ENCODE peak calls at places on chromosomes 6 and 20, in four cellular contexts. J, D, Z and U are unnamed samples.

GRCh38 chr6:43858161-43859153 is 88.4 kb downstream of the VEGFA start:
- DNase-seq in D (no peak), Z (no peak), J (no peak), U (no peak)

GRCh38 chr6:9563996-9564395 is 850.9 kb downstream of the TFAP2A start:
- DNase-seq in Z (no peak), D (no peak), J (no peak), U (no peak)

GRCh38 chr6:108897371-108897770 is 49.1 kb downstream of the ARMC2 start:
- DNase-seq in D (no peak), J (no peak), Z (no peak), U (no peak)

GRCh38 chr6:134464690-134465411 is 146.9 kb upstream of the SGK1 start:
- DNase-seq in J (no peak), D (no peak), Z (no peak), U (peak; percentile 60)

GRCh38 chr6:28922841-28923317 is 906 bp downstream of the TRIM27 start:
- DNase-seq in Z (no peak), D (no peak), J (no peak), U (peak; percentile 20)

GRCh38 chr20:38221041-38221589 is 39.4 kb downstream of the KIAA1755 start:
- DNase-seq in J (peak; percentile 70), Z (peak; percentile 89), D (no peak), U (peak; percentile 90)

GRCh38 chr20:32467506-32468312 is 109.6 kb downstream of the ASXL1 start:
- DNase-seq in D (no peak), J (no peak), Z (no peak), U (no peak)

GRCh38 chr6:152948150-152948768 is 34.6 kb downstream of the FBXO5 start:
- DNase-seq in D (no peak), J (peak; percentile 54), Z (peak; percentile 42), U (peak; percentile 52)

GRCh38 chr6:1554881-1555569 is 54.7 kb upstream of the FOXC1 start:
- DNase-seq in J (no peak), D (no peak), Z (no peak), U (no peak)

GRCh38 chr6:125124250-125124777 is 29.3 kb upstream of the TPD52L1 start:
- DNase-seq in Z (no peak), J (peak; percentile 17), D (no peak), U (no peak)

GRCh38 chr6:33128318-33128717 is 52.5 kb downstream of the HLA-DPB1 start:
- DNase-seq in D (no peak), Z (no peak), J (no peak), U (no peak)
- TF ChIP-seq BHLHE40 in D (peak; percentile 78), Z (no peak), J (no peak), U (no peak)

DNA sequence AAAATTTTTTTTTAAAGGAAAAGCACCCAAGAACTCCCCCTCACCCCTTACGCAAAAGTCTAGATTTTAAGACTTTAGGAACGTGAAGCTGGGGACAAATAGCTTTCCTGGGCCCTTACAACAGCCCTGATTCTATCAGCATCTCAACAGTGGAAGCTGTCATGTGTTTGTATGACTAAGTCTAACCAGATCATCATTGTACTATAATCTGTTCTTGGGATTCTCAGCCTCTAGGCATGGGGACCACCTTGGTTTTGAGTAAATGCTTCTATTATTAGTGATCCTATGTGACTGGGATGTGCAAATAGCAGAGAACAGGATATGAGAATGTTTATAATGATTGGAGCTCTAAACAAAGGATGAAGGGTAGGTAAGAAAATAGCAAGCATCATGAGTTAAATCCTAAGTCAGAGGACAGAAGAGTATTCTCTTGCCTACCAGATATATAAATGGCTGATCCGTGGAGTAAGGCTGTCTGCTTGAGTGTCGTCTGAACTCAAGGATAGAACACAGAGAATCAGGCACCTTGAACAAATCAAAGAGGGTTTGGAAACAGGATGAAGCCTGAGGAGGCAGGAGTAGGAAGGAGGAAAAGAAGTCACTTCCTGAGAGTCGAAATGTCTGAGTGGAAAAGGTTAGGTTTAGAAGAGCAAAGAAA is 105.7 kb upstream of the FAM184A start:
- DNase-seq in Z (no peak), D (no peak), J (no peak), U (no peak)
- TF ChIP-seq SP1 in Z (no peak), D (no peak), J (no peak), U (no peak)

GRCh38 chr6:35073766-35074471 is 67.2 kb downstream of the TCP11 start:
- DNase-seq in D (no peak), Z (no peak), J (no peak), U (no peak)
- TF ChIP-seq FOXM1 in D (no peak), Z (no peak), J (no peak), U (no peak)

GRCh38 chr6:144710207-144710606 is 425.1 kb downstream of the UTRN start:
- DNase-seq in Z (no peak), D (no peak), J (no peak), U (no peak)

GRCh38 chr6:144715344-144715743 is 430.2 kb downstream of the UTRN start:
- DNase-seq in J (no peak), Z (no peak), D (no peak), U (no peak)

GRCh38 chr6:144718431-144718830 is 433.3 kb downstream of the UTRN start:
- DNase-seq in D (no peak), J (no peak), Z (no peak), U (no peak)

GRCh38 chr6:144714031-144714732 is 429.0 kb downstream of the UTRN start:
- DNase-seq in D (no peak), Z (no peak), J (no peak), U (no peak)

DNA sequence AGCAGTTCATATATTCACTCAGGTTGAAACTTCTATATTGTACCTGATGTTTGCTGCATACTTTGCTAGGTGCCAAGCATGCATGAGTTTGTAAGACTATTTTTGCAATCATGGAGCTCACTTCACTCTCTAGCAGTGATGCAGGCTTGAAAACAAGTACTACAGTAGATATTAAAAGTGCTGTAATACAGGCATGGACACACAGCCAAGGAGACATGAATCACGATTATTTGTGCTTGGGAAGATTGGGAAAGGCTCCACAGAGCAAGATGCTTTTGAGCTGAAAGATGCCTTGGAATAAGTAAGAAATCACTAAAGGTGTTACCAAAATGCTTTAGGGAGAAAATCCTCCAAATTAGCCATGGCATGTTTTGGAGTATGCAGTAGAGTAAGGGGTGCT is 427.4 kb downstream of the UTRN start:
- DNase-seq in D (no peak), Z (no peak), J (no peak), U (no peak)
- TF ChIP-seq BHLHE40 in D (no peak), Z (no peak), J (no peak), U (no peak)

GRCh38 chr6:118899948-118900347 is 6.0 kb downstream of the ASF1A start:
- DNase-seq in D (no peak), Z (no peak), J (no peak), U (no peak)
- TF ChIP-seq SP1 in D (no peak), Z (no peak), J (no peak), U (no peak)

GRCh38 chr6:37172991-37173572 is 3.1 kb downstream of the PIM1 start:
- DNase-seq in D (no peak), J (no peak), Z (peak; percentile 9), U (no peak)

GRCh38 chr6:37174515-37175331 is 4.8 kb downstream of the PIM1 start:
- DNase-seq in Z (no peak), J (no peak), D (no peak), U (no peak)

GRCh38 chr6:37171970-37172812 is 2.2 kb downstream of the PIM1 start:
- DNase-seq in D (peak; percentile 60), Z (peak; percentile 80), J (peak; percentile 100), U (peak; percentile 63)

GRCh38 chr6:37174196-37174514 is 4.2 kb downstream of the PIM1 start:
- DNase-seq in J (no peak), Z (peak; percentile 63), D (no peak), U (no peak)

DNA sequence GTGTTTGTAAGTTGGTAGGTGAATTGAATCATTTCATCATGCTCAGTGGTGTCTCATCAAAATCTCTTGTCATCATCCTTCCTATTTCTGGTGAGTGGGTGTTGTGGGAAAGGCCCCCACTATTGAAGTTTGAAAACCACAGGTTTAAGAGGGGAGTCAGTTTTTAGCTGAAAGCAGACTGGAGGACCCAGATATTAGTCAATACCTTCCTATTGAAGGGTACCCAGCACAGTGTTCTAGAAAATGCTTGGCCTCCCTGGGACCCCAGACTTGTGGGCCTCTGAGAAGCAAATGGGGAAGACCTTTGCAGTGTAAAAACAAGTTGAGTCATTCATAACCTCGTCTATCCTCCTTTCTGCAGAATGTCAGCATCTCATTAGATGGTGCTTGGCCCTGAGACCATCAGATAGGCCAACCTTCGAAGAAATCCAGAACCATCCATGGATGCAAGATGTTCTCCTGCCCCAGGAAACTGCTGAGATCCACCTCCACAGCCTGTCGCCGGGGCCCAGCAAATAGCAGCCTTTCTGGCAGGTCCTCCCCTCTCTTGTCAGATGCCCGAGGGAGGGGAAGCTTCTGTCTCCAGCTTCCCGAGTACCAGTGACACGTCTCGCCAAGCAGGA is 3.7 kb downstream of the PIM1 start:
- DNase-seq in D (no peak), J (no peak), Z (peak; percentile 65), U (no peak)
- TF ChIP-seq FOXM1 in D (no peak), J (no peak), Z (no peak), U (no peak)

GRCh38 chr6:40906759-40907158 is 132.3 kb downstream of the UNC5CL start:
- DNase-seq in J (no peak), Z (no peak), D (no peak), U (no peak)
- TF ChIP-seq BHLHE40 in J (no peak), Z (no peak), D (no peak), U (no peak)